ENCODE peak calls at places on chromosomes 13 and 19, in six cellular contexts. V is mammary epithelial cell, P is GM23338, Q is fibroblast of lung, S is neural progenitor cell, Y is GM23248. E is an unnamed sample. For H4K20me1, the result is how much of the 10 kb centered on the place peaks cover.

GRCh38 chr19:55255618-55256423 is 3.0 kb downstream of the PPP6R1 start:
- DNase-seq in P (no peak), Q (peak), Y (peak), V (peak), S (no peak), E (no peak)

GRCh38 chr19:13689050-13689449 is 75.3 kb upstream of the MRI1 start:
- DNase-seq in V (no peak), Y (peak), S (peak), Q (peak), P (peak), E (no peak)

GRCh38 chr19:2820112-2820702 is 539 bp downstream of the ZNF554 start:
- DNase-seq in Q (no peak), P (peak), Y (peak), S (peak), V (no peak), E (no peak)

GRCh38 chr13:43804461-43805070 is 17.8 kb upstream of the ENOX1 start:
- DNase-seq in V (peak), Q (peak), S (peak), P (peak), Y (peak), E (no peak)

GRCh38 chr19:51025401-51025800 is 1.0 kb downstream of the KLK11 start:
- DNase-seq in Q (no peak), Y (no peak), S (no peak), V (no peak), P (no peak), E (no peak)

GRCh38 chr13:43831088-43831487 is 44.3 kb upstream of the ENOX1 start:
- DNase-seq in P (no peak), S (no peak), V (peak), Y (peak), Q (peak), E (no peak)

GRCh38 chr19:12628040-12629022 is 17.6 kb downstream of the ZNF791 start:
- DNase-seq in V (peak), P (peak), Q (peak), Y (no peak), S (no peak), E (no peak)

GRCh38 chr13:111337741-111338140 is 17.3 kb downstream of the TEX29 start:
- DNase-seq in P (no peak), Q (peak), Y (no peak), S (no peak), V (no peak), E (no peak)

GRCh38 chr19:31334849-31335624 is 14.2 kb downstream of the TSHZ3 start:
- DNase-seq in S (no peak), P (no peak), V (peak), Q (peak), Y (peak), E (no peak)

GRCh38 chr13:25874907-25875306 is 176.9 kb downstream of the SHISA2 start:
- DNase-seq in Q (no peak), S (no peak), V (no peak), P (no peak), Y (no peak), E (no peak)

GRCh38 chr13:33197551-33197971 is 88.0 kb downstream of the STARD13 start:
- DNase-seq in Q (no peak), V (no peak), Y (no peak), S (no peak), P (no peak), E (no peak)

GRCh38 chr13:74136089-74136658 is 2.0 kb upstream of the KLF12 start:
- DNase-seq in V (peak), S (no peak), P (peak), Y (peak), Q (peak), E (no peak)

GRCh38 chr19:12647047-12647446 is 19.5 kb downstream of the MAN2B1 start:
- DNase-seq in Q (no peak), Y (no peak), S (no peak), P (no peak), V (no peak), E (no peak)

GRCh38 chr19:2538096-2538757 is 62.3 kb downstream of the GADD45B start:
- DNase-seq in Y (no peak), V (no peak), S (no peak), Q (no peak), P (no peak), E (no peak)

GRCh38 chr19:38701455-38702063 is 42.7 kb downstream of the CAPN12 start:
- DNase-seq in S (no peak), P (no peak), Y (peak), Q (peak), V (no peak), E (no peak)

GRCh38 chr13:24290280-24290932 is 19.0 kb upstream of the C1QTNF9 start:
- DNase-seq in P (no peak), Y (no peak), S (no peak), Q (no peak), V (no peak), E (no peak)

GRCh38 chr13:35791191-35791902 is 314.9 kb upstream of the MAB21L1 start:
- DNase-seq in Q (peak), P (no peak), V (no peak), S (no peak), Y (peak), E (no peak)

GRCh38 chr13:18948664-18949488 is 232.7 kb downstream of the TUBA3C start:
- DNase-seq in P (no peak), Y (no peak), S (no peak), V (no peak), Q (no peak), E (no peak)

GRCh38 chr13:99383946-99384345 is 76.7 kb upstream of the GPR183 start:
- DNase-seq in V (no peak), Q (no peak), P (no peak), Y (no peak), S (no peak), E (no peak)

GRCh38 chr19:12974301-12975220 is 5.2 kb downstream of the DAND5 start:
- DNase-seq in V (no peak), S (no peak), Y (peak), P (no peak), Q (no peak), E (no peak)

GRCh38 chr13:80630685-80631121 is 289.8 kb upstream of the SPRY2 start:
- DNase-seq in S (no peak), Q (peak), Y (no peak), V (no peak), P (no peak), E (no peak)

GRCh38 chr13:49791214-49791752 is 1.2 kb downstream of the KPNA3 start:
- DNase-seq in Q (peak), Y (peak), V (peak), S (peak), P (peak), E (no peak)

GRCh38 chr19:3670796-3671679 is 29.2 kb downstream of the PIP5K1C start:
- DNase-seq in Y (peak), S (no peak), P (no peak), V (no peak), Q (peak), E (no peak)

GRCh38 chr13:74461011-74461410 is 326.8 kb upstream of the KLF12 start:
- DNase-seq in P (no peak), V (no peak), Y (no peak), Q (no peak), S (no peak), E (no peak)

GRCh38 chr19:51688665-51689571 is 4.2 kb upstream of the SPACA6 start:
- DNase-seq in S (peak), Q (peak), V (peak), P (peak), Y (peak), E (no peak)

GRCh38 chr13:41040584-41041334 is 20.6 kb upstream of the WBP4 start:
- DNase-seq in V (no peak), P (no peak), S (no peak), Y (no peak), Q (peak), E (no peak)

GRCh38 chr19:32041681-32042292 is 303.6 kb upstream of the ZNF507 start:
- DNase-seq in Q (peak), Y (peak), P (peak), V (peak), S (peak), E (no peak)

GRCh38 chr19:37466798-37467607 is at the start of gene ZNF569:
- DNase-seq in S (peak), V (peak), Q (peak), Y (peak), P (peak), E (peak)

GRCh38 chr19:17824339-17824738 is 3.0 kb upstream of the INSL3 start:
- DNase-seq in Y (no peak), Q (no peak), P (no peak), S (no peak), V (no peak), E (no peak)

GRCh38 chr19:1104452-1105216 is 840 bp downstream of the GPX4 start:
- DNase-seq in Y (peak), V (peak), P (peak), Q (peak), S (peak), E (no peak)

GRCh38 chr13:100532090-100532766 is 56.4 kb downstream of the GGACT start:
- DNase-seq in Y (no peak), P (peak), S (no peak), Q (no peak), V (no peak), E (no peak)

GRCh38 chr13:65964672-65965071 is 1265.5 kb downstream of the PCDH9 start:
- DNase-seq in S (no peak), Q (no peak), V (peak), P (no peak), Y (no peak), E (no peak)

GRCh38 chr19:55923556-55923955 is 8.6 kb downstream of the NLRP13 start:
- DNase-seq in P (no peak), Y (no peak), S (no peak), V (no peak), Q (no peak), E (no peak)

GRCh38 chr19:5536337-5536894 is 31.3 kb downstream of the TINCR start:
- DNase-seq in V (peak), Q (peak), Y (peak), S (peak), P (peak), E (no peak)

GRCh38 chr19:55176116-55176515 is 4.0 kb downstream of the SYT5 start:
- DNase-seq in Q (no peak), S (no peak), V (peak), Y (no peak), P (no peak), E (no peak)

GRCh38 chr13:87674143-87674772 is 3.1 kb downstream of the SLITRK5 start:
- DNase-seq in P (peak), Q (no peak), S (peak), Y (no peak), V (no peak), E (no peak)

GRCh38 chr13:87669379-87669978 is 1.7 kb upstream of the SLITRK5 start:
- DNase-seq in Y (peak), P (peak), Q (peak), S (peak), V (no peak), E (peak)

GRCh38 chr13:87667686-87668085 is 3.5 kb upstream of the SLITRK5 start:
- DNase-seq in P (no peak), V (no peak), Y (no peak), S (no peak), Q (no peak), E (no peak)

GRCh38 chr13:87671824-87672603 is 843 bp downstream of the SLITRK5 start:
- DNase-seq in V (no peak), S (peak), P (peak), Y (peak), Q (no peak), E (no peak)

DNA sequence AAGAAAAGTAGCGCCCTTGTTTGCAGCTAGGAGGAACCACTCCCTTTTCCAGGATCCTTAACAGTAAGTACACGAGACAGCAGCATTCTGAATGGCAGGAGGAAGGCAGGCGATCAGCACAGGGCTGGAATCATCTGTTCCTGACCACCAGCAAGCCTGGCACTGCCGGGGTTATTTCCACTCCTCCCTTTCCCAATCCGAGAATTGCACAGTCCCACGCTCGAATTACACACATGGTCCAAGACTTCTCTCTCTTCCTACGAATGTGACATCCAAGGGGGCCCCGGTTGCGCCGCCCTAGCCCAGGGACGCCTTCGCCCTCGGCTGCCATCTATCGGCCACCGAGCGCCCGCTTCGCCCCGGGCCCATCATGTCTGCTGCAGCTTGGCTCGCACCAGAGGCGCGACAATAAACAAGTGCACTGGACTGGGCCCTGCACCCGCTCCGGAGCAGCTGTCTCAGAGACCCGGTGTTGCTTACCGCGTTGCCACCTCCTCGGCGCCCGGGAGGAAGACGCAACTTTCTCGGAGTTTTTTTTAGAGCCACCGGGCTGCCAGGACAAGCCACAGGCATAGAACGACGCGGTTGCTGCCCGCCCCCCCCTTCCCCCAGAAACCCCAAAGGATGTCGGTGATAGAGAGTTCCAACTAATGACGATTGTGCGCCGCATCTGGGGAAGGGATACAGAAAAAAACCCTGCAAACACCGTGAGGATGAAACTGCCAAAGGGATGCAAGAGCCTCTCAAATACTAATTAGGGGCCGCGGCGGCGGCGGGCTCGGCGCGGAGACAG is at the start of gene SLITRK5:
- DNase-seq in S (peak), V (peak), Y (peak), P (peak), Q (peak), E (no peak)
- TF ChIP-seq EZH2 in S (peak), V (no peak), Y (no peak), P (no peak), Q (no peak), E (no peak)

DNA sequence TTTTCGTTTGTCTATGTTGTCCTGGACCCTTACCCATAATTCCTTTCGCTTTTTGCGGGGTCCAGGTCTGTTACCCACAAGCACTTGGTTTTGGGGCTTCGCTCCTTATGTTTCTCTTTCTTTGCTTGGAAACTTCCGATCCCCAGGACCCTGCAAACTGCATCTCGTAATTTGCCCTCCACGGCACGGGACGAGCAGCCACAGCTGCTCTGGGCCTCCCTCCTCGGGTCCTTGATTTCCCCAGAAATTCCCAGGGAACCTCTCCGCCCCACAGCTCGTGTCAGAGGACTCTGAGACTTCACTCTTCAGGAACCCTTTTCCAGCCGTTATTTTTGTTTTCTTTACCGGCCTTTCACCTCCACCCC is 599 bp downstream of the SNRNP70 start:
- DNase-seq in V (no peak), P (no peak), Q (no peak), S (no peak), Y (peak), E (no peak)
- H2AFZ ChIP-seq in V (peak), P (peak), Q (no peak), S (peak), Y (peak), E (no peak)

GRCh38 chr19:29819300-29819699 is 7.5 kb downstream of the CCNE1 start:
- DNase-seq in V (no peak), Y (no peak), Q (no peak), S (no peak), P (no peak), E (no peak)

GRCh38 chr19:29815231-29815630 is 3.4 kb downstream of the CCNE1 start:
- DNase-seq in Y (no peak), S (no peak), V (no peak), P (no peak), Q (no peak), E (no peak)

GRCh38 chr19:29817316-29817715 is 5.5 kb downstream of the CCNE1 start:
- DNase-seq in S (no peak), V (no peak), Y (no peak), P (no peak), Q (no peak), E (no peak)

GRCh38 chr19:29823581-29824330 is 12.0 kb downstream of the CCNE1 start:
- DNase-seq in P (no peak), S (no peak), V (no peak), Q (no peak), Y (no peak), E (no peak)

GRCh38 chr19:29819986-29820385 is 8.2 kb downstream of the CCNE1 start:
- DNase-seq in S (no peak), Q (no peak), V (no peak), Y (no peak), P (no peak), E (no peak)
- H4K20me1 ChIP-seq in S (under half), Q (under half), V (under half), Y (under half), P (under half), E (under half)

GRCh38 chr19:10007366-10007765 is 2.9 kb downstream of the COL5A3 start:
- DNase-seq in Y (peak), Q (peak), P (no peak), S (no peak), V (no peak), E (no peak)

GRCh38 chr19:10006752-10007323 is 3.5 kb downstream of the COL5A3 start:
- DNase-seq in V (no peak), P (no peak), Y (no peak), S (no peak), Q (no peak), E (no peak)

GRCh38 chr19:10009269-10009665 is 1.0 kb downstream of the COL5A3 start:
- DNase-seq in S (peak), Q (peak), V (peak), P (peak), Y (peak), E (no peak)

GRCh38 chr19:10006335-10006708 is 4.0 kb downstream of the COL5A3 start:
- DNase-seq in S (no peak), V (no peak), P (no peak), Q (peak), Y (peak), E (no peak)

GRCh38 chr19:10007811-10008211 is 2.5 kb downstream of the COL5A3 start:
- DNase-seq in P (no peak), S (no peak), V (no peak), Y (peak), Q (peak), E (no peak)
- TF ChIP-seq EZH2 in P (no peak), S (no peak), V (no peak), Y (no peak), Q (no peak), E (no peak)

GRCh38 chr13:76503756-76504155 is 382.4 kb downstream of the KCTD12 start:
- DNase-seq in Q (no peak), V (no peak), P (no peak), Y (no peak), S (no peak), E (no peak)

GRCh38 chr13:76505437-76505836 is 380.8 kb downstream of the KCTD12 start:
- DNase-seq in Q (no peak), P (no peak), S (no peak), V (no peak), Y (no peak), E (no peak)

DNA sequence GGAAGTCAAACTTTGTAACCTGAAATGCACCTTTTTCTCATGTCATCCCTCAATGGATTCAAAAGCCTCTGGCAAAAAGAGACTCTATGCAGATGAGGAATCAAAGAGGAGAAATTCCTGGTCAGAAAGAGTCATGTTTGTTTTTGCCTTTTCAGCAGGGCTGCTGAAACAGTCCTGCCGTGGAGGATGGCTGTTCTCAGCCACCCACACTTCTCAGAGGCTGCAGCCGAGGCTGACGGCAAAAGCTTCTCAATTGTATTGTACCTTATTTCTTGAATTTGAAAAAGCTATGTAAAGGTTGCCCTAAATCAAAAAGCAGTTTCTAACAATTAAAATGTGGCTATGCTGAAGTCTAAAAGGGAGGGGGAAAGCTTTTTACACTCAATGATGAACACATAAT is 385.3 kb downstream of the KCTD12 start:
- DNase-seq in Y (no peak), V (no peak), S (no peak), P (no peak), Q (no peak), E (no peak)
- H2AFZ ChIP-seq in Y (no peak), V (no peak), S (no peak), P (peak), Q (no peak), E (no peak)

GRCh38 chr13:21884299-21884878 is 213.5 kb downstream of the FGF9 start:
- DNase-seq in S (no peak), P (no peak), Y (no peak), V (no peak), Q (no peak), E (no peak)
- H4K20me1 ChIP-seq in S (under half), P (under half), Y (under half), V (under half), Q (under half), E (under half)

DNA sequence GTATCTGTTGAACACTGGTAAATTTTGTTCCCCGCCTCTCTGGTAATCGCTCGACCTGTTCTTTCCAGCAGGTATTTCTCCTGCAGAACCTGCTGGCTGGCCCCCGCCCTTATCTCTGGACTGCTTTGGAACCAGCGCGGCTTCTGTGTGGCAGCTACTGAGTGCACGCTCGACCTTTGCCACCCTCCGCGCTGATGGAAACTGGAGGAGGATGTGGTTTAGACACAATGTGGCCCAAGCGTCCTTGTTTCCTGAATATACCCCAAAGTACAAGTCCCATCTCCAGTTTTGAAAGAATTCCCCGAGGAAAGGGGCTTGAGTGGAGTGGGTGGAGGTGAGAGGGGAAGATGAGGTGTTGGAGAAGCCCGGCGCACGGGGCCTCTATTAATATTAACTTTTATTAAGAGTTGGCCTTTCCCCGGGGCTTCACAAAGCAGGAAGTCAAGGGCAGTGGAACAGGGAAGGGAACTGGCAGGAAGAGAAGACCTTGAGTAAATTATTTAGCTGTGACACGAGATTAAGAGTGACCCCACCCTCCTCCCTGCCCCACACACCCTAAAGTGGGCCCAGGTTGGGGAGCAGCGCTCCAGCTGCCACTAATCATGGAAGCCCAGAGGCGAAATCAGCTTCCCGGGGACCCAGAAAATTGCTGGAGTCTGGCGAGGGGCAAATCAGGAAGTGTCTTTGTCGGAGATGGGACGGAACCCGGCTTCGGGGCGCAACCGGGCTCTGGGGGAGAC is 16.0 kb downstream of the CDX2 start:
- DNase-seq in S (peak), Q (no peak), V (no peak), Y (no peak), P (no peak), E (no peak)
- TF ChIP-seq EZH2 in S (no peak), Q (no peak), V (no peak), Y (no peak), P (peak), E (no peak)

GRCh38 chr19:42596391-42597071 is 1.8 kb upstream of the CEACAM8 start:
- DNase-seq in V (no peak), S (peak), P (peak), Q (no peak), Y (peak), E (no peak)

GRCh38 chr19:42606660-42607351 is 12.1 kb upstream of the CEACAM8 start:
- DNase-seq in Y (peak), P (peak), Q (peak), V (peak), S (peak), E (peak)

GRCh38 chr19:42601811-42602443 is 7.2 kb upstream of the CEACAM8 start:
- DNase-seq in V (peak), P (peak), Y (peak), Q (peak), S (peak), E (no peak)
- H2AFZ ChIP-seq in V (no peak), P (no peak), Y (no peak), Q (no peak), S (no peak), E (no peak)

E was measured in keratinocyte.